ENCODE peak calls at places on chromosomes 11 and 22, in four cellular contexts. One of them, this sample, is unnamed.

GRCh38 chr11:72778535-72779494 is 15.0 kb downstream of the STARD10 start:
- DNase-seq in activated CD4-positive, alpha-beta T cell treated with anti-CD3 and anti-CD28 coated beads, Interleukin-2, amount 10 ng/mL, durations not matched to agents 7 days and 5 days: no peak
- DNase-seq in tibial artery: no peak
- DNase-seq in stimulated activated CD4-positive, alpha-beta T cell treated with anti-CD3 and anti-CD28 coated beads, Interleukin-4, amount 100 ng/mL, for 48 hours: no peak
- DNase-seq in this sample: no peak

GRCh38 chr11:58625826-58626460 is 3.5 kb downstream of the CNTF start:
- DNase-seq in tibial artery: no peak
- DNase-seq in activated CD4-positive, alpha-beta T cell treated with anti-CD3 and anti-CD28 coated beads, Interleukin-2, amount 10 ng/mL, durations not matched to agents 7 days and 5 days: no peak
- DNase-seq in stimulated activated CD4-positive, alpha-beta T cell treated with anti-CD3 and anti-CD28 coated beads, Interleukin-4, amount 100 ng/mL, for 48 hours: no peak
- DNase-seq in this sample: no peak

GRCh38 chr11:33507967-33508366 is 192.7 kb downstream of the C11orf91 start:
- DNase-seq in activated CD4-positive, alpha-beta T cell treated with anti-CD3 and anti-CD28 coated beads, Interleukin-2, amount 10 ng/mL, durations not matched to agents 7 days and 5 days: no peak
- DNase-seq in stimulated activated CD4-positive, alpha-beta T cell treated with anti-CD3 and anti-CD28 coated beads, Interleukin-4, amount 100 ng/mL, for 48 hours: no peak
- DNase-seq in tibial artery: no peak
- DNase-seq in this sample: no peak

GRCh38 chr11:108128772-108129171 is 7.4 kb downstream of the ACAT1 start:
- DNase-seq in activated CD4-positive, alpha-beta T cell treated with anti-CD3 and anti-CD28 coated beads, Interleukin-2, amount 10 ng/mL, durations not matched to agents 7 days and 5 days: no peak
- DNase-seq in tibial artery: no peak
- DNase-seq in stimulated activated CD4-positive, alpha-beta T cell treated with anti-CD3 and anti-CD28 coated beads, Interleukin-4, amount 100 ng/mL, for 48 hours: no peak
- DNase-seq in this sample: no peak

GRCh38 chr11:118010738-118011461 is 24.7 kb downstream of the IL10RA start:
- DNase-seq in activated CD4-positive, alpha-beta T cell treated with anti-CD3 and anti-CD28 coated beads, Interleukin-2, amount 10 ng/mL, durations not matched to agents 7 days and 5 days: no peak
- DNase-seq in tibial artery: peak; percentile 81
- DNase-seq in stimulated activated CD4-positive, alpha-beta T cell treated with anti-CD3 and anti-CD28 coated beads, Interleukin-4, amount 100 ng/mL, for 48 hours: no peak
- DNase-seq in this sample: peak; percentile 36

GRCh38 chr11:107733518-107733917 is 21.7 kb upstream of the SLN start:
- DNase-seq in activated CD4-positive, alpha-beta T cell treated with anti-CD3 and anti-CD28 coated beads, Interleukin-2, amount 10 ng/mL, durations not matched to agents 7 days and 5 days: no peak
- DNase-seq in stimulated activated CD4-positive, alpha-beta T cell treated with anti-CD3 and anti-CD28 coated beads, Interleukin-4, amount 100 ng/mL, for 48 hours: no peak
- DNase-seq in tibial artery: no peak
- DNase-seq in this sample: no peak

GRCh38 chr22:46588279-46589140 is 31.7 kb upstream of the GRAMD4 start:
- DNase-seq in activated CD4-positive, alpha-beta T cell treated with anti-CD3 and anti-CD28 coated beads, Interleukin-2, amount 10 ng/mL, durations not matched to agents 7 days and 5 days: no peak
- DNase-seq in tibial artery: no peak
- DNase-seq in stimulated activated CD4-positive, alpha-beta T cell treated with anti-CD3 and anti-CD28 coated beads, Interleukin-4, amount 100 ng/mL, for 48 hours: no peak
- DNase-seq in this sample: peak; percentile 64

GRCh38 chr11:133228406-133229330 is 303.6 kb downstream of the OPCML start:
- DNase-seq in tibial artery: no peak
- DNase-seq in activated CD4-positive, alpha-beta T cell treated with anti-CD3 and anti-CD28 coated beads, Interleukin-2, amount 10 ng/mL, durations not matched to agents 7 days and 5 days: no peak
- DNase-seq in stimulated activated CD4-positive, alpha-beta T cell treated with anti-CD3 and anti-CD28 coated beads, Interleukin-4, amount 100 ng/mL, for 48 hours: no peak
- DNase-seq in this sample: peak; percentile 14

GRCh38 chr11:3753110-3753509 is 44.2 kb downstream of the NUP98 start:
- DNase-seq in stimulated activated CD4-positive, alpha-beta T cell treated with anti-CD3 and anti-CD28 coated beads, Interleukin-4, amount 100 ng/mL, for 48 hours: no peak
- DNase-seq in activated CD4-positive, alpha-beta T cell treated with anti-CD3 and anti-CD28 coated beads, Interleukin-2, amount 10 ng/mL, durations not matched to agents 7 days and 5 days: no peak
- DNase-seq in tibial artery: no peak
- DNase-seq in this sample: no peak

GRCh38 chr22:47299211-47299878 is 536.9 kb downstream of the TBC1D22A start:
- DNase-seq in stimulated activated CD4-positive, alpha-beta T cell treated with anti-CD3 and anti-CD28 coated beads, Interleukin-4, amount 100 ng/mL, for 48 hours: no peak
- DNase-seq in tibial artery: no peak
- DNase-seq in activated CD4-positive, alpha-beta T cell treated with anti-CD3 and anti-CD28 coated beads, Interleukin-2, amount 10 ng/mL, durations not matched to agents 7 days and 5 days: no peak
- DNase-seq in this sample: no peak

GRCh38 chr11:32428665-32429293 is 6.6 kb downstream of the WT1 start:
- DNase-seq in tibial artery: no peak
- DNase-seq in activated CD4-positive, alpha-beta T cell treated with anti-CD3 and anti-CD28 coated beads, Interleukin-2, amount 10 ng/mL, durations not matched to agents 7 days and 5 days: no peak
- DNase-seq in stimulated activated CD4-positive, alpha-beta T cell treated with anti-CD3 and anti-CD28 coated beads, Interleukin-4, amount 100 ng/mL, for 48 hours: no peak
- DNase-seq in this sample: no peak

GRCh38 chr11:27274854-27275395 is 88.1 kb downstream of the CCDC34 start:
- DNase-seq in stimulated activated CD4-positive, alpha-beta T cell treated with anti-CD3 and anti-CD28 coated beads, Interleukin-4, amount 100 ng/mL, for 48 hours: no peak
- DNase-seq in tibial artery: no peak
- DNase-seq in activated CD4-positive, alpha-beta T cell treated with anti-CD3 and anti-CD28 coated beads, Interleukin-2, amount 10 ng/mL, durations not matched to agents 7 days and 5 days: no peak
- DNase-seq in this sample: no peak

GRCh38 chr11:73566977-73567755 is 30.7 kb downstream of the FAM168A start:
- DNase-seq in activated CD4-positive, alpha-beta T cell treated with anti-CD3 and anti-CD28 coated beads, Interleukin-2, amount 10 ng/mL, durations not matched to agents 7 days and 5 days: no peak
- DNase-seq in stimulated activated CD4-positive, alpha-beta T cell treated with anti-CD3 and anti-CD28 coated beads, Interleukin-4, amount 100 ng/mL, for 48 hours: no peak
- DNase-seq in tibial artery: no peak
- DNase-seq in this sample: peak; percentile 56

GRCh38 chr11:113083571-113083970 is 122.4 kb downstream of the NCAM1 start:
- DNase-seq in activated CD4-positive, alpha-beta T cell treated with anti-CD3 and anti-CD28 coated beads, Interleukin-2, amount 10 ng/mL, durations not matched to agents 7 days and 5 days: no peak
- DNase-seq in stimulated activated CD4-positive, alpha-beta T cell treated with anti-CD3 and anti-CD28 coated beads, Interleukin-4, amount 100 ng/mL, for 48 hours: no peak
- DNase-seq in tibial artery: no peak
- DNase-seq in this sample: no peak

GRCh38 chr11:31535479-31535878 is 25.9 kb downstream of the ELP4 start:
- DNase-seq in activated CD4-positive, alpha-beta T cell treated with anti-CD3 and anti-CD28 coated beads, Interleukin-2, amount 10 ng/mL, durations not matched to agents 7 days and 5 days: no peak
- DNase-seq in tibial artery: no peak
- DNase-seq in stimulated activated CD4-positive, alpha-beta T cell treated with anti-CD3 and anti-CD28 coated beads, Interleukin-4, amount 100 ng/mL, for 48 hours: no peak
- DNase-seq in this sample: no peak

GRCh38 chr11:66124564-66124963 is 54.5 kb downstream of the PACS1 start:
- DNase-seq in stimulated activated CD4-positive, alpha-beta T cell treated with anti-CD3 and anti-CD28 coated beads, Interleukin-4, amount 100 ng/mL, for 48 hours: no peak
- DNase-seq in tibial artery: no peak
- DNase-seq in activated CD4-positive, alpha-beta T cell treated with anti-CD3 and anti-CD28 coated beads, Interleukin-2, amount 10 ng/mL, durations not matched to agents 7 days and 5 days: no peak
- DNase-seq in this sample: no peak

GRCh38 chr11:33642461-33643166 is 58.0 kb downstream of the C11orf91 start:
- DNase-seq in stimulated activated CD4-positive, alpha-beta T cell treated with anti-CD3 and anti-CD28 coated beads, Interleukin-4, amount 100 ng/mL, for 48 hours: no peak
- DNase-seq in activated CD4-positive, alpha-beta T cell treated with anti-CD3 and anti-CD28 coated beads, Interleukin-2, amount 10 ng/mL, durations not matched to agents 7 days and 5 days: no peak
- DNase-seq in tibial artery: no peak
- DNase-seq in this sample: no peak

GRCh38 chr11:99020324-99021225 is at the start of gene CNTN5:
- DNase-seq in tibial artery: peak; percentile 67
- DNase-seq in activated CD4-positive, alpha-beta T cell treated with anti-CD3 and anti-CD28 coated beads, Interleukin-2, amount 10 ng/mL, durations not matched to agents 7 days and 5 days: peak; percentile 11
- DNase-seq in stimulated activated CD4-positive, alpha-beta T cell treated with anti-CD3 and anti-CD28 coated beads, Interleukin-4, amount 100 ng/mL, for 48 hours: no peak
- DNase-seq in this sample: peak; percentile 51

GRCh38 chr11:6319001-6319878 is 1.1 kb downstream of the CAVIN3 start:
- DNase-seq in stimulated activated CD4-positive, alpha-beta T cell treated with anti-CD3 and anti-CD28 coated beads, Interleukin-4, amount 100 ng/mL, for 48 hours: no peak
- DNase-seq in activated CD4-positive, alpha-beta T cell treated with anti-CD3 and anti-CD28 coated beads, Interleukin-2, amount 10 ng/mL, durations not matched to agents 7 days and 5 days: no peak
- DNase-seq in tibial artery: peak; percentile 88
- DNase-seq in this sample: peak; percentile 56

GRCh38 chr11:130737041-130737830 is 179.0 kb downstream of the SNX19 start:
- DNase-seq in stimulated activated CD4-positive, alpha-beta T cell treated with anti-CD3 and anti-CD28 coated beads, Interleukin-4, amount 100 ng/mL, for 48 hours: no peak
- DNase-seq in activated CD4-positive, alpha-beta T cell treated with anti-CD3 and anti-CD28 coated beads, Interleukin-2, amount 10 ng/mL, durations not matched to agents 7 days and 5 days: no peak
- DNase-seq in tibial artery: no peak
- DNase-seq in this sample: no peak

GRCh38 chr11:114193730-114194674 is 102.2 kb upstream of the NNMT start:
- DNase-seq in stimulated activated CD4-positive, alpha-beta T cell treated with anti-CD3 and anti-CD28 coated beads, Interleukin-4, amount 100 ng/mL, for 48 hours: no peak
- DNase-seq in tibial artery: peak; percentile 57
- DNase-seq in activated CD4-positive, alpha-beta T cell treated with anti-CD3 and anti-CD28 coated beads, Interleukin-2, amount 10 ng/mL, durations not matched to agents 7 days and 5 days: no peak
- DNase-seq in this sample: no peak

GRCh38 chr11:5369793-5370192 is 13.8 kb upstream of the OR51M1 start:
- DNase-seq in stimulated activated CD4-positive, alpha-beta T cell treated with anti-CD3 and anti-CD28 coated beads, Interleukin-4, amount 100 ng/mL, for 48 hours: no peak
- DNase-seq in activated CD4-positive, alpha-beta T cell treated with anti-CD3 and anti-CD28 coated beads, Interleukin-2, amount 10 ng/mL, durations not matched to agents 7 days and 5 days: no peak
- DNase-seq in tibial artery: no peak
- DNase-seq in this sample: no peak

GRCh38 chr11:25065711-25066110 is 568.9 kb downstream of the LUZP2 start:
- DNase-seq in tibial artery: no peak
- DNase-seq in stimulated activated CD4-positive, alpha-beta T cell treated with anti-CD3 and anti-CD28 coated beads, Interleukin-4, amount 100 ng/mL, for 48 hours: no peak
- DNase-seq in activated CD4-positive, alpha-beta T cell treated with anti-CD3 and anti-CD28 coated beads, Interleukin-2, amount 10 ng/mL, durations not matched to agents 7 days and 5 days: no peak
- DNase-seq in this sample: no peak

GRCh38 chr11:122025757-122026156 is 90.3 kb downstream of the BLID start:
- DNase-seq in stimulated activated CD4-positive, alpha-beta T cell treated with anti-CD3 and anti-CD28 coated beads, Interleukin-4, amount 100 ng/mL, for 48 hours: no peak
- DNase-seq in tibial artery: no peak
- DNase-seq in activated CD4-positive, alpha-beta T cell treated with anti-CD3 and anti-CD28 coated beads, Interleukin-2, amount 10 ng/mL, durations not matched to agents 7 days and 5 days: no peak
- DNase-seq in this sample: no peak

GRCh38 chr11:67632175-67632981 is 2.6 kb upstream of the NUDT8 start:
- DNase-seq in tibial artery: no peak
- DNase-seq in activated CD4-positive, alpha-beta T cell treated with anti-CD3 and anti-CD28 coated beads, Interleukin-2, amount 10 ng/mL, durations not matched to agents 7 days and 5 days: no peak
- DNase-seq in stimulated activated CD4-positive, alpha-beta T cell treated with anti-CD3 and anti-CD28 coated beads, Interleukin-4, amount 100 ng/mL, for 48 hours: no peak
- DNase-seq in this sample: no peak

GRCh38 chr11:2580061-2580421 is 119.8 kb downstream of the KCNQ1OT1 start:
- DNase-seq in activated CD4-positive, alpha-beta T cell treated with anti-CD3 and anti-CD28 coated beads, Interleukin-2, amount 10 ng/mL, durations not matched to agents 7 days and 5 days: no peak
- DNase-seq in tibial artery: peak; percentile 35
- DNase-seq in stimulated activated CD4-positive, alpha-beta T cell treated with anti-CD3 and anti-CD28 coated beads, Interleukin-4, amount 100 ng/mL, for 48 hours: no peak
- DNase-seq in this sample: no peak

GRCh38 chr11:61657566-61657965 is 22.6 kb upstream of the DAGLA start:
- DNase-seq in stimulated activated CD4-positive, alpha-beta T cell treated with anti-CD3 and anti-CD28 coated beads, Interleukin-4, amount 100 ng/mL, for 48 hours: no peak
- DNase-seq in tibial artery: no peak
- DNase-seq in activated CD4-positive, alpha-beta T cell treated with anti-CD3 and anti-CD28 coated beads, Interleukin-2, amount 10 ng/mL, durations not matched to agents 7 days and 5 days: no peak
- DNase-seq in this sample: no peak

GRCh38 chr11:69645801-69646492 is 5.0 kb downstream of the CCND1 start:
- DNase-seq in tibial artery: no peak
- DNase-seq in activated CD4-positive, alpha-beta T cell treated with anti-CD3 and anti-CD28 coated beads, Interleukin-2, amount 10 ng/mL, durations not matched to agents 7 days and 5 days: no peak
- DNase-seq in stimulated activated CD4-positive, alpha-beta T cell treated with anti-CD3 and anti-CD28 coated beads, Interleukin-4, amount 100 ng/mL, for 48 hours: no peak
- DNase-seq in this sample: no peak

GRCh38 chr22:34917239-34917638 is 148.7 kb upstream of the ISX start:
- DNase-seq in activated CD4-positive, alpha-beta T cell treated with anti-CD3 and anti-CD28 coated beads, Interleukin-2, amount 10 ng/mL, durations not matched to agents 7 days and 5 days: no peak
- DNase-seq in tibial artery: no peak
- DNase-seq in stimulated activated CD4-positive, alpha-beta T cell treated with anti-CD3 and anti-CD28 coated beads, Interleukin-4, amount 100 ng/mL, for 48 hours: no peak
- DNase-seq in this sample: no peak

GRCh38 chr11:19345848-19346681 is 105.3 kb upstream of the E2F8 start:
- DNase-seq in activated CD4-positive, alpha-beta T cell treated with anti-CD3 and anti-CD28 coated beads, Interleukin-2, amount 10 ng/mL, durations not matched to agents 7 days and 5 days: no peak
- DNase-seq in tibial artery: no peak
- DNase-seq in stimulated activated CD4-positive, alpha-beta T cell treated with anti-CD3 and anti-CD28 coated beads, Interleukin-4, amount 100 ng/mL, for 48 hours: no peak
- DNase-seq in this sample: peak; percentile 27

GRCh38 chr11:101553891-101554292 is 29.9 kb downstream of the TRPC6 start:
- DNase-seq in tibial artery: no peak
- DNase-seq in activated CD4-positive, alpha-beta T cell treated with anti-CD3 and anti-CD28 coated beads, Interleukin-2, amount 10 ng/mL, durations not matched to agents 7 days and 5 days: no peak
- DNase-seq in stimulated activated CD4-positive, alpha-beta T cell treated with anti-CD3 and anti-CD28 coated beads, Interleukin-4, amount 100 ng/mL, for 48 hours: no peak
- DNase-seq in this sample: no peak

This sample was measured in psoas muscle.